ENCODE peak calls at places on chromosomes 3 and 15, in six cellular contexts. L is CD8-positive, alpha-beta T cell; T is H9; O is NCI-H146; Q is A172; F is amniotic epithelial cell. N is an unnamed sample.

GRCh38 chr3:71887256-71887655 is 102.3 kb upstream of the PROK2 start:
- DNase-seq in L (no peak), T (no peak), O (no peak), Q (no peak), F (no peak), N (no peak)

GRCh38 chr3:153626158-153626557 is 464.1 kb downstream of the RAP2B start:
- DNase-seq in L (no peak), T (no peak), O (no peak), Q (no peak), F (no peak), N (no peak)

GRCh38 chr3:96959902-96960596 is 145.7 kb downstream of the EPHA6 start:
- DNase-seq in L (no peak), T (no peak), O (no peak), Q (no peak), F (no peak), N (no peak)

GRCh38 chr15:100226107-100226506 is 115.7 kb downstream of the ADAMTS17 start:
- DNase-seq in L (no peak), T (no peak), O (no peak), Q (no peak), F (no peak), N (no peak)

GRCh38 chr3:159586587-159587202 is 401.9 kb upstream of the IL12A start:
- DNase-seq in L (no peak), T (peak; percentile 73), O (peak; percentile 29), Q (peak; percentile 73), F (peak; percentile 48), N (peak; percentile 46)

GRCh38 chr15:52858388-52859176 is 68.4 kb upstream of the ONECUT1 start:
- DNase-seq in L (no peak), T (peak; percentile 45), O (peak; percentile 21), Q (peak; percentile 26), F (no peak), N (no peak)

GRCh38 chr3:122063908-122064307 is 8.7 kb downstream of the CD86 start:
- DNase-seq in L (no peak), T (no peak), O (no peak), Q (no peak), F (no peak), N (no peak)

GRCh38 chr15:92668086-92668485 is 12.5 kb upstream of the FAM174B start:
- DNase-seq in L (no peak), T (no peak), O (no peak), Q (no peak), F (no peak), N (no peak)

GRCh38 chr3:52046914-52047239 is 9.5 kb downstream of the DUSP7 start:
- DNase-seq in L (no peak), T (no peak), O (no peak), Q (no peak), F (no peak), N (no peak)

GRCh38 chr3:115766587-115767492 is 143.5 kb downstream of the GAP43 start:
- DNase-seq in L (no peak), T (no peak), O (no peak), Q (peak; percentile 67), F (peak; percentile 91), N (peak; percentile 15)

GRCh38 chr15:74269362-74270035 is 33.4 kb downstream of the CCDC33 start:
- DNase-seq in L (no peak), T (no peak), O (peak; percentile 80), Q (no peak), F (no peak), N (no peak)

GRCh38 chr3:84573962-84574361 is 384.8 kb upstream of the CADM2 start:
- DNase-seq in L (no peak), T (no peak), O (no peak), Q (no peak), F (no peak), N (no peak)

GRCh38 chr3:122533931-122534334 is 19.2 kb upstream of the KPNA1 start:
- DNase-seq in L (no peak), T (no peak), O (no peak), Q (peak; percentile 86), F (peak; percentile 86), N (peak; percentile 75)

GRCh38 chr15:40266828-40267304 is 16.0 kb downstream of the ANKRD63 start:
- DNase-seq in L (no peak), T (no peak), O (no peak), Q (peak; percentile 98), F (peak; percentile 95), N (peak; percentile 95)

GRCh38 chr3:18758047-18758704 is 333.0 kb upstream of the SATB1 start:
- DNase-seq in L (no peak), T (peak; percentile 43), O (peak; percentile 77), Q (peak; percentile 73), F (no peak), N (peak; percentile 29)

GRCh38 chr15:68315495-68316007 is 38.0 kb downstream of the FEM1B start:
- DNase-seq in L (no peak), T (peak; percentile 67), O (peak; percentile 33), Q (no peak), F (no peak), N (no peak)

GRCh38 chr3:124396397-124396796 is 333.9 kb upstream of the UMPS start:
- DNase-seq in L (no peak), T (no peak), O (peak; percentile 58), Q (no peak), F (no peak), N (no peak)

GRCh38 chr15:88740356-88740755 is 62.9 kb upstream of the ACAN start:
- DNase-seq in L (no peak), T (no peak), O (no peak), Q (no peak), F (no peak), N (no peak)

GRCh38 chr15:55873024-55873745 is 120.2 kb downstream of the NEDD4 start:
- DNase-seq in L (no peak), T (no peak), O (no peak), Q (peak; percentile 35), F (peak; percentile 83), N (peak; percentile 48)

GRCh38 chr3:50156549-50156948 is 1.4 kb downstream of the SEMA3F start:
- DNase-seq in L (no peak), T (no peak), O (no peak), Q (no peak), F (no peak), N (no peak)